ENCODE peak calls at places on chromosomes 13 and 19, in six cellular contexts. V is esophagus squamous epithelium, I is uterus, F is tibial nerve, B is breast epithelium, N is transverse colon. J is an unnamed sample.

GRCh38 chr13:110713981-110714797 is 689 bp downstream of the ING1 start:
- DNase-seq in V (no peak), I (peak; percentile 59), F (peak; percentile 36), B (peak; percentile 48), N (peak; percentile 65), J (peak; percentile 86)

GRCh38 chr13:98447881-98448641 is 128.8 kb downstream of the STK24 start:
- DNase-seq in V (no peak), I (no peak), F (peak; percentile 66), B (no peak), N (no peak), J (no peak)

GRCh38 chr19:8311461-8312260 is 3.5 kb upstream of the CD320 start:
- DNase-seq in V (no peak), I (no peak), F (no peak), B (no peak), N (peak; percentile 70), J (peak; percentile 75)

GRCh38 chr19:34588249-34588648 is 88.7 kb downstream of the SCGB2B2 start:
- DNase-seq in V (no peak), I (no peak), F (no peak), B (peak; percentile 47), N (no peak), J (no peak)

GRCh38 chr13:68056816-68057710 is 826.9 kb upstream of the PCDH9 start:
- DNase-seq in V (no peak), I (no peak), F (no peak), B (no peak), N (peak; percentile 32), J (no peak)

GRCh38 chr13:44035400-44035799 is 155.7 kb downstream of the LACC1 start:
- DNase-seq in V (no peak), I (no peak), F (no peak), B (no peak), N (no peak), J (no peak)

GRCh38 chr19:38006361-38007045 is 99.5 kb downstream of the SIPA1L3 start:
- DNase-seq in V (no peak), I (no peak), F (no peak), B (no peak), N (no peak), J (no peak)

GRCh38 chr13:43128504-43128929 is 105.1 kb downstream of the DNAJC15 start:
- DNase-seq in V (no peak), I (peak; percentile 40), F (no peak), B (no peak), N (no peak), J (no peak)

GRCh38 chr13:80037505-80037888 is 303.4 kb downstream of the SPRY2 start:
- DNase-seq in V (no peak), I (no peak), F (no peak), B (no peak), N (no peak), J (no peak)

GRCh38 chr13:45393941-45394570 is 24.1 kb downstream of the SLC25A30 start:
- DNase-seq in V (no peak), I (no peak), F (no peak), B (peak; percentile 61), N (peak; percentile 41), J (no peak)

GRCh38 chr13:48998893-48999292 is 23.2 kb downstream of the FNDC3A start:
- DNase-seq in V (no peak), I (no peak), F (no peak), B (no peak), N (no peak), J (no peak)

GRCh38 chr13:23984541-23984940 is 87.2 kb upstream of the C1QTNF9B start:
- DNase-seq in V (no peak), I (no peak), F (no peak), B (peak; percentile 83), N (no peak), J (no peak)

DNA sequence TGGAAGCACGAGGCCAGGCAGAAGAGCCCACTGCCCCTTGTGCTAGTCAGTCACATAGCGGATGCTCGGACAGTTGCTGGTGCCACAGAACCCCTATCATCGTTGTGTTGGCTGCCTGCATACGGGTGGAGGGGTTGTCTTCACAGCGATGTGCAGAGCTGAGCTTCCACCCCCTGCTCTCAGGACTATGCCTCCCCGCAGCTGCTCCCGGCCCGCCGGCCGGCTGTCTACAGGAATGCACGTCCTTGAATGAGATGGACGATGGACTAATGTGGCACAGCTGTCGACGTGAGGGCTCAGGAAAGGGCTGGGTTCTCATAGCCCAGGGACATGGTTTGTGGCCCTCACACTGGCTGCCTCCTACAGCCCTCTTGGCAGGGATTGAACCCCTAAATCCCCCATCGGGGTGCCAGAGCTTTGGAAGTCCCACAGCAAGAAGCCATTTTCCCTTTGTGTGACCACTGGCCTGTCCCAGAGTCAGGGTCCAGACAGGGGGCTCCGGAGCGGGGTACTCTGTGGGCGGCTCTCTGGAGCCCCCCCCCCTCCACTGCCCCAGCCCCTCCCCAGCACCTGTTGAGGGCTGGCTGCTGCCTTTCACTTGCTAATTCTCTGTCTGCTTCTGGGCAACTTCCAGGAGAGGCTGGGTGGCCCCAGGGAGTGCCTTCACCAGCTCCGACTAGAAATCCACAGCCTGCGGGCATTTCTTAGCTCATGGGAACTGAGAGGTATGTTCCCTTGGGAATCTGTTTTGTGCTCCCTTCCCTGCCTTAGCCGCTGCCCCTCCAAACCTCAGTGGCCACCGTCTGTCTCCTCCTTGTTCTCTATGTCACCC is 40.2 kb downstream of the TSSK6 start:
- DNase-seq in V (no peak), I (no peak), F (no peak), B (no peak), N (no peak), J (no peak)
- H3K4me1 ChIP-seq in V (peaks cover 55% of the 10 kb centered on the region), I (no peaks in the 10 kb centered on the region), F (no peaks in the 10 kb centered on the region), B (no peaks in the 10 kb centered on the region), N (peaks cover 11% of the 10 kb centered on the region), J (peaks cover 37% of the 10 kb centered on the region)

GRCh38 chr19:32373614-32374295 is 28.3 kb downstream of the ZNF507 start:
- DNase-seq in V (no peak), I (no peak), F (no peak), B (peak; percentile 63), N (peak; percentile 42), J (no peak)
- TF ChIP-seq POLR2A in V (no peak), I (no peak), F (no peak), B (no peak), N (no peak), J (no peak)

GRCh38 chr19:4304509-4305252 is at the start of gene FSD1:
- DNase-seq in V (no peak), I (no peak), F (no peak), B (no peak), N (no peak), J (no peak)
- H3K4me3 ChIP-seq in V (peak within 1 kb of the TSS; percentile 41), I (no peak within 1 kb of the TSS), F (peak within 1 kb of the TSS; percentile 34), B (no peak within 1 kb of the TSS), N (peak within 1 kb of the TSS; percentile 22), J (peak within 1 kb of the TSS; percentile 4)

GRCh38 chr13:113489549-113490495 is 689 bp downstream of the DCUN1D2 start:
- DNase-seq in V (no peak), I (no peak), F (no peak), B (no peak), N (peak; percentile 39), J (no peak)

GRCh38 chr13:113491418-113491883 is 940 bp upstream of the DCUN1D2 start:
- DNase-seq in V (no peak), I (peak; percentile 42), F (no peak), B (no peak), N (peak; percentile 33), J (no peak)

GRCh38 chr13:113488283-113488682 is 2.2 kb downstream of the DCUN1D2 start:
- DNase-seq in V (no peak), I (no peak), F (no peak), B (no peak), N (no peak), J (no peak)

GRCh38 chr13:113490496-113491417 is at the start of gene DCUN1D2:
- DNase-seq in V (peak; percentile 27), I (peak; percentile 97), F (peak; percentile 83), B (peak; percentile 88), N (peak; percentile 94), J (peak; percentile 94)

GRCh38 chr13:113489171-113489548 is 1.4 kb downstream of the DCUN1D2 start:
- DNase-seq in V (no peak), I (no peak), F (no peak), B (no peak), N (no peak), J (no peak)
- H3K4me1 ChIP-seq in V (peaks cover 64% of the 10 kb centered on the region), I (peaks cover 4% of the 10 kb centered on the region), F (no peaks in the 10 kb centered on the region), B (peaks cover 7% of the 10 kb centered on the region), N (peaks cover 45% of the 10 kb centered on the region), J (peaks cover 58% of the 10 kb centered on the region)

DNA sequence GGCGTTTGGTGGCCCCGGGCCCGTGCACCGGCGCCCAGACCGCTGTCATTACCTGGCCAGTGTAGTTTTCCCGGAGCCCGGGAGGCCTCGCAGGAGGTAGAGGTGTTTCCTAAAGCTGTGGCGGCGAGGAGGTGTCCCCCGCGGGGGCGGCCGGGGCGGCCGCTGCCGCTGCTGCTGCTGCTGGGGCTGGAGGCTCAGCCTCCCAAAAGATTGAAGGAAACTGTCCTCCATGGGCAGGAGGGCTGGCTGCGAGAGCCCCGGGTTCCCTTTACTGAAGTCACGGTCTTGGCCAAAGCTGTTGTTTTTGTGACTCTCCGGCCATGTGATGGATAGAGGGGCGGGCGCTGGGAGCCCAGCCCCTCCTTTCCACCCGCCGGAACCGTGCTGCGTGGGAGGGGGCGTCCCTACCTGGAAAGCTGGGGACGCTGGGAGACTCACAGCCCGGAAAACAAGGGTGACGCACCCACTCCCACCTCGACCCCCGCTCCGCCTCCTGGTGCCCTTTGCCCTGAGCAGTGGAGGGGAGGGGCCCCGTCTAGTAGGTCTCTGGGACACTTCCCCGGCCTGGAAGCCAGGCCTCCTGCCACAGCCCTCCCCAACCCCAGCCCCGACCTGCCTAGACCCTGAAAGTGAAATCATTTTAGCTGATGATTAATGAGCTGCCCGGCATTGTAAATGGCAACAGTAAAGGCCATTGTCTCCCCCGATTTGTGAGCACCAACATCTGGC is at the start of gene N4BP2L1:
- DNase-seq in V (peak; percentile 45), I (peak; percentile 75), F (peak; percentile 80), B (peak; percentile 83), N (peak; percentile 85), J (peak; percentile 88)
- TF ChIP-seq POLR2A in V (peak; percentile 92), I (peak; percentile 86), F (peak; percentile 89), B (peak; percentile 84), N (peak; percentile 87), J (peak; percentile 68)

GRCh38 chr19:10294368-10294697 is 4.6 kb downstream of the ICAM5 start:
- DNase-seq in V (no peak), I (no peak), F (no peak), B (no peak), N (peak; percentile 33), J (no peak)

GRCh38 chr19:10295305-10295846 is 5.6 kb downstream of the ICAM5 start:
- DNase-seq in V (no peak), I (no peak), F (no peak), B (no peak), N (peak; percentile 74), J (no peak)

GRCh38 chr19:10295847-10296591 is 6.3 kb downstream of the ICAM5 start:
- DNase-seq in V (no peak), I (no peak), F (no peak), B (no peak), N (no peak), J (no peak)

GRCh38 chr19:10305139-10305806 is 4.3 kb downstream of the ZGLP1 start:
- DNase-seq in V (no peak), I (no peak), F (no peak), B (no peak), N (peak; percentile 27), J (no peak)

GRCh38 chr19:10299545-10300458 is 9.8 kb downstream of the ZGLP1 start:
- DNase-seq in V (no peak), I (no peak), F (no peak), B (no peak), N (no peak), J (no peak)
- H3K4me3 ChIP-seq in V (no peak overlapping the region), I (no peak overlapping the region), F (no peak overlapping the region), B (no peak overlapping the region), N (no peak overlapping the region), J (no peak overlapping the region)

GRCh38 chr19:1274081-1274851 is 1.1 kb upstream of the FAM174C start:
- DNase-seq in V (no peak), I (peak; percentile 43), F (no peak), B (no peak), N (no peak), J (no peak)
- H3K4me1 ChIP-seq in V (peaks cover 72% of the 10 kb centered on the region), I (peaks cover 15% of the 10 kb centered on the region), F (peaks cover 8% of the 10 kb centered on the region), B (peaks cover 36% of the 10 kb centered on the region), N (peaks cover 67% of the 10 kb centered on the region), J (peaks cover 70% of the 10 kb centered on the region)